ENCODE peak calls at places on chromosomes 16 and 17, in four cellular contexts. One of them, this sample, is unnamed.

GRCh38 chr17:82946081-82946480 is 106.3 kb upstream of the ZNF750 start:
- DNase-seq in HCT116: no peak
- DNase-seq in K562: no peak
- DNase-seq in HepG2: no peak
- DNase-seq in this sample: no peak

GRCh38 chr17:38572665-38573365 is 32.9 kb downstream of the SRCIN1 start:
- DNase-seq in HCT116: no peak
- DNase-seq in K562: peak
- DNase-seq in HepG2: no peak
- DNase-seq in this sample: no peak

GRCh38 chr16:70805787-70806186 is 4.8 kb upstream of the VAC14 start:
- DNase-seq in HCT116: no peak
- DNase-seq in K562: no peak
- DNase-seq in HepG2: no peak
- DNase-seq in this sample: no peak

GRCh38 chr16:87951550-87952538 is 610 bp downstream of the BANP start:
- DNase-seq in HCT116: no peak
- DNase-seq in K562: peak
- DNase-seq in HepG2: peak
- DNase-seq in this sample: no peak

GRCh38 chr17:10126554-10127493 is 71.6 kb downstream of the GAS7 start:
- DNase-seq in HCT116: no peak
- DNase-seq in K562: no peak
- DNase-seq in HepG2: no peak
- DNase-seq in this sample: no peak

GRCh38 chr16:47881574-47881973 is 274.2 kb downstream of the ABCC12 start:
- DNase-seq in HCT116: no peak
- DNase-seq in K562: no peak
- DNase-seq in HepG2: no peak
- DNase-seq in this sample: no peak

GRCh38 chr17:915416-916201 is 64.0 kb downstream of the NXN start:
- DNase-seq in HCT116: no peak
- DNase-seq in K562: no peak
- DNase-seq in HepG2: no peak
- DNase-seq in this sample: no peak

GRCh38 chr17:55845385-55845784 is 94.5 kb downstream of the PCTP start:
- DNase-seq in HCT116: no peak
- DNase-seq in K562: no peak
- DNase-seq in HepG2: no peak
- DNase-seq in this sample: no peak

GRCh38 chr16:3027983-3028715 is 4.3 kb downstream of the THOC6 start:
- DNase-seq in HCT116: peak
- DNase-seq in K562: peak
- DNase-seq in HepG2: peak
- DNase-seq in this sample: peak

GRCh38 chr16:8199390-8199789 is 390.9 kb downstream of the TMEM114 start:
- DNase-seq in HCT116: no peak
- DNase-seq in K562: no peak
- DNase-seq in HepG2: no peak
- DNase-seq in this sample: no peak

GRCh38 chr17:48814504-48814903 is 2.5 kb downstream of the TTLL6 start:
- DNase-seq in HCT116: peak
- DNase-seq in K562: peak
- DNase-seq in HepG2: peak
- DNase-seq in this sample: no peak

GRCh38 chr17:3015890-3016289 is 47.5 kb downstream of the OR1D5 start:
- DNase-seq in HCT116: no peak
- DNase-seq in K562: no peak
- DNase-seq in HepG2: no peak
- DNase-seq in this sample: no peak

GRCh38 chr16:9610727-9611126 is 519.3 kb downstream of the HAPSTR1 start:
- DNase-seq in HCT116: no peak
- DNase-seq in K562: no peak
- DNase-seq in HepG2: no peak
- DNase-seq in this sample: no peak
- TF ChIP-seq TCF7L2 in HCT116: no peak
- TF ChIP-seq TCF7L2 in K562: no peak
- TF ChIP-seq TCF7L2 in HepG2: no peak
- TF ChIP-seq TCF7L2 in this sample: no peak

GRCh38 chr16:13441675-13442074 is 478.3 kb upstream of the ERCC4 start:
- DNase-seq in HCT116: no peak
- DNase-seq in K562: no peak
- DNase-seq in HepG2: no peak
- DNase-seq in this sample: no peak
- TF ChIP-seq TCF7L2 in HCT116: no peak
- TF ChIP-seq TCF7L2 in K562: no peak
- TF ChIP-seq TCF7L2 in HepG2: no peak
- TF ChIP-seq TCF7L2 in this sample: no peak

GRCh38 chr16:12064291-12064690 is 87.8 kb downstream of the SNX29 start:
- DNase-seq in HCT116: no peak
- DNase-seq in K562: no peak
- DNase-seq in HepG2: no peak
- DNase-seq in this sample: no peak
- TF ChIP-seq TCF7L2 in HCT116: no peak
- TF ChIP-seq TCF7L2 in K562: no peak
- TF ChIP-seq TCF7L2 in HepG2: no peak
- TF ChIP-seq TCF7L2 in this sample: no peak

DNA sequence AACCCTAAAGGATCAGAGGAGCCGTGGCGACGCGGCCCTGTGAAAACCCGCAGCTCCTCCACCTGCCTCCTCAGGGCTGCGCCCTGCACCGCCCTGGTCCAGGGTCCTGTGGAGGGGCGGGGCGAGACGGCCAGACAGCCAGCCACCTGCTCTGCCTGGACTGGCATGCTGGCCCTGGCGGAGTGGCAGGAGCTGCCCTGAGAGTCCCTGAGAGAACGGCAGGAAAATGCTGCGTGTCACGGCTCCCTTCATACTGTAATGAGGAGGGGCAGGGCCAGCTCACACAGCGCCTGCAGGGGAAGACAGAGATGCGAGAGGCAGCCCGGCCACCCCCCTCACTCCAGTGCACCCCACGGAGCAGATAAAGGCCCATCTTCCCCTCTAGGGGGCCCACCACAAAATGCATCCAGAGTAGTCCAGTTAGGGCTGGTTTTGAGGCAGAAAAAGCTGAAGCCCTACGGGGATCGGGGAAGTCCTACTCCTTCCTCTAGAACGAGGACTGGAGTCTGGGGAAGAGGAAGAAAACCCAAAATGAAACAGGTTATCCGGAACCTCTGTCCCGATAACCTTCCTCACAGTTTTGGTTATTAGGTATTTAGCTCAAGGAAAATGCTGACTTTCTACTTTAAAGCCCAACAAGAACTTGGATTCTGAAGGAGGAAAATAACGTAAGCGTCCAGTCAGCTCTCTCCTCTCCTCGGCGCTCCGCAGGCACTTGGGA is 97.6 kb upstream of the DNAH17 start:
- DNase-seq in HCT116: no peak
- DNase-seq in K562: peak
- DNase-seq in HepG2: no peak
- DNase-seq in this sample: no peak
- TF ChIP-seq TCF7L2 in HCT116: no peak
- TF ChIP-seq TCF7L2 in K562: no peak
- TF ChIP-seq TCF7L2 in HepG2: no peak
- TF ChIP-seq TCF7L2 in this sample: no peak

GRCh38 chr16:28589930-28590329 is 6.9 kb downstream of the SULT1A2 start:
- DNase-seq in HCT116: no peak
- DNase-seq in K562: no peak
- DNase-seq in HepG2: no peak
- DNase-seq in this sample: no peak
- TF ChIP-seq TCF7L2 in HCT116: no peak
- TF ChIP-seq TCF7L2 in K562: no peak
- TF ChIP-seq TCF7L2 in HepG2: no peak
- TF ChIP-seq TCF7L2 in this sample: no peak

DNA sequence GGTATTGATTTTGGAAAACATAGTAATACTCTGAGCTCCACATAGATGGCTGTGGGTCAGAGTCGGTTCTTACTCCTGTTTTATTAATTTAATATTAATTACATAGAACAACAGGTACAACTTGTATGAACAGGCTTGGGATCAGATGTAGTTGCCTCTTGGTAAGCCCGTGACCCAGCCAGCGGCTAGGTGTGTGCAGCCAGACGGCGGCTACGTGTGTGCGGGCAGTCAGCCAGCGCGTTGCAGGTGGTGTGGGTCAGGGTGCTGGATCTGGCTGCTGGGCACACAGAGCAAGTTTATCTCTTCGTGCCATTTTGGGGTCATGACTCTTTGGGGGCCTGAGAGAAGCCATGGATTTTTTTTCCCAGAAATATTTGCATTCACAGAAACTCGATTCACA is 30.3 kb downstream of the DBNDD1 start:
- DNase-seq in HCT116: no peak
- DNase-seq in K562: no peak
- DNase-seq in HepG2: no peak
- DNase-seq in this sample: no peak
- TF ChIP-seq TCF7L2 in HCT116: no peak
- TF ChIP-seq TCF7L2 in K562: no peak
- TF ChIP-seq TCF7L2 in HepG2: no peak
- TF ChIP-seq TCF7L2 in this sample: no peak

DNA sequence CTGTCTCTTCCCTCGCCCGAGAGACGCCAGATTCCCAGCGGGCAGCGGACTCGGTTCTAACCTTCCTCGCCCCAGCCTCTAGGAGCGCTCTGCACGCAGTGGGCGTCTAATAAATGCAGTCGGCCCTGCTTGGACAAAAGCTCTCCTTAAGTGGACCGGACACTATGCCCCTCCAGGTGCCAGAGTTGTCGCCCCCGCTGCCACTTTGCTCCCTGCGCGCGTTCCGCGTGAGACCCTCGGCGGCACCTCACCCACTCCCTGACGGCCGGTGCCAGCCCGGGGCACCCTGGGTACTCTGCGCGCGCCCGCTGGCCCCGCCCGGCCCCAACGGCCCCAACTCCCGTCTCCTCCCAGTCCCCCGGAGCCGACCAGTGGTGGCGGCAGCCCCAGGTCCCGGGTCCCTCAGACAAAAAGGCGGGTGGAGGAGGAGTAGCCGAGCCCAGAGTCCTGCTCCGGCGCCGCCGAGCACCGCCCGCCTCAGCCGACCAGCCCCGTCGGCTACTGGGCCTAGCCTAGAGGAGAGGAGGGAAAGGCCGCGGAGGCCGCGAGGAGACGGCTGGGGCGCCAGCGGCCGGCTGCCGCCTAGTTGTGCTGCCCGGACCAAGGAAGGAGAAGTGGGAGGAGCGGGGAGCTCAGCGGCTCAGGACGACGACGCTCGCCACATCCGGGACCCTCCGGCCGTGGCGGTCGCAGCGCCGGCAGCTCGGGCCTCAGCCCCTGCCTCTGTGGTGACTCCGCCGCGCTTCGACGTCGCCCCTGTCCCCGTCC is 123.0 kb downstream of the GOSR1 start:
- DNase-seq in HCT116: peak
- DNase-seq in K562: no peak
- DNase-seq in HepG2: peak
- DNase-seq in this sample: peak
- TF ChIP-seq TCF7L2 in HCT116: no peak
- TF ChIP-seq TCF7L2 in K562: no peak
- TF ChIP-seq TCF7L2 in HepG2: no peak
- TF ChIP-seq TCF7L2 in this sample: no peak

GRCh38 chr16:35174006-35174405 is 1714.6 kb downstream of the TP53TG3F start:
- DNase-seq in HCT116: no peak
- DNase-seq in K562: no peak
- DNase-seq in HepG2: no peak
- DNase-seq in this sample: no peak

GRCh38 chr16:35170610-35171009 is 1711.2 kb downstream of the TP53TG3F start:
- DNase-seq in HCT116: no peak
- DNase-seq in K562: no peak
- DNase-seq in HepG2: no peak
- DNase-seq in this sample: no peak

GRCh38 chr16:35171106-35171505 is 1711.7 kb downstream of the TP53TG3F start:
- DNase-seq in HCT116: no peak
- DNase-seq in K562: no peak
- DNase-seq in HepG2: no peak
- DNase-seq in this sample: no peak

GRCh38 chr16:35176449-35176848 is 1717.0 kb downstream of the TP53TG3F start:
- DNase-seq in HCT116: no peak
- DNase-seq in K562: no peak
- DNase-seq in HepG2: no peak
- DNase-seq in this sample: no peak

GRCh38 chr16:35173295-35173694 is 1713.9 kb downstream of the TP53TG3F start:
- DNase-seq in HCT116: no peak
- DNase-seq in K562: no peak
- DNase-seq in HepG2: no peak
- DNase-seq in this sample: no peak
- TF ChIP-seq TCF7L2 in HCT116: no peak
- TF ChIP-seq TCF7L2 in K562: no peak
- TF ChIP-seq TCF7L2 in HepG2: no peak
- TF ChIP-seq TCF7L2 in this sample: no peak

This sample was measured in Panc1.